ENCODE peak calls at places on chromosomes 12 and 14, in nine cellular contexts. M is CD8-positive, alpha-beta T cell; Q is keratinocyte; U is cardiac muscle cell; L is stomach; I is body of pancreas; J is heart right ventricle; D is effector memory CD4-positive, alpha-beta T cell; Z is heart left ventricle. B is an unnamed sample.

GRCh38 chr12:32043928-32044549 is 62.6 kb upstream of the BICD1 start:
- DNase-seq in M (no peak), Q (no peak), U (no peak), L (no peak), I (no peak), J (no peak), D (no peak), Z (no peak), B (no peak)

GRCh38 chr12:5073838-5074237 is 30.2 kb downstream of the KCNA5 start:
- DNase-seq in M (no peak), Q (no peak), U (no peak), L (no peak), I (no peak), J (no peak), D (no peak), Z (no peak), B (no peak)

GRCh38 chr12:7369274-7369729 is 65.4 kb downstream of the ACSM4 start:
- DNase-seq in M (no peak), Q (no peak), U (no peak), L (no peak), I (no peak), J (peak; percentile 49), D (no peak), Z (peak; percentile 72), B (no peak)

GRCh38 chr12:124277394-124278222 is 17.3 kb upstream of the RFLNA start:
- DNase-seq in M (no peak), Q (no peak), U (no peak), L (peak; percentile 51), I (no peak), J (no peak), D (no peak), Z (no peak), B (no peak)

GRCh38 chr12:4934651-4935050 is 24.9 kb downstream of the KCNA1 start:
- DNase-seq in M (no peak), Q (peak; percentile 26), U (no peak), L (no peak), I (no peak), J (no peak), D (no peak), Z (no peak), B (no peak)

GRCh38 chr12:22986997-22987396 is 362.0 kb downstream of the ETNK1 start:
- DNase-seq in M (no peak), Q (peak; percentile 9), U (no peak), L (no peak), I (no peak), J (no peak), D (no peak), Z (no peak), B (no peak)

GRCh38 chr12:109389146-109389545 is 41.4 kb downstream of the MYO1H start:
- DNase-seq in M (no peak), Q (no peak), U (no peak), L (no peak), I (no peak), J (no peak), D (no peak), Z (no peak), B (peak; percentile 50)

GRCh38 chr14:67964391-67964812 is 144.8 kb downstream of the RAD51B start:
- DNase-seq in M (no peak), Q (peak; percentile 44), U (no peak), L (no peak), I (no peak), J (no peak), D (no peak), Z (no peak), B (no peak)

GRCh38 chr14:69044965-69045555 is 66.0 kb upstream of the ACTN1 start:
- DNase-seq in M (no peak), Q (no peak), U (no peak), L (no peak), I (peak; percentile 34), J (peak; percentile 61), D (no peak), Z (peak; percentile 72), B (no peak)

GRCh38 chr14:63088865-63089264 is 43.6 kb upstream of the KCNH5 start:
- DNase-seq in M (no peak), Q (no peak), U (no peak), L (no peak), I (no peak), J (no peak), D (no peak), Z (no peak), B (no peak)

GRCh38 chr12:131948166-131948712 is 1.5 kb upstream of the EP400 start:
- DNase-seq in M (no peak), Q (no peak), U (no peak), L (no peak), I (peak; percentile 5), J (no peak), D (no peak), Z (no peak), B (no peak)

GRCh38 chr14:75011356-75012097 is 8.8 kb downstream of the EIF2B2 start:
- DNase-seq in M (no peak), Q (no peak), U (peak; percentile 4), L (no peak), I (no peak), J (no peak), D (no peak), Z (no peak), B (no peak)

GRCh38 chr14:20499881-20500280 is 5.5 kb upstream of the RNASE10 start:
- DNase-seq in M (no peak), Q (no peak), U (no peak), L (no peak), I (no peak), J (no peak), D (no peak), Z (no peak), B (no peak)

GRCh38 chr14:58705066-58705465 is 67.3 kb downstream of the DACT1 start:
- DNase-seq in M (no peak), Q (no peak), U (no peak), L (no peak), I (peak; percentile 11), J (no peak), D (no peak), Z (peak; percentile 32), B (no peak)

GRCh38 chr12:92138626-92139025 is 7.0 kb downstream of the BTG1 start:
- DNase-seq in M (no peak), Q (no peak), U (no peak), L (no peak), I (no peak), J (no peak), D (no peak), Z (no peak), B (no peak)

GRCh38 chr14:64707661-64708060 is 3.4 kb downstream of the PLEKHG3 start:
- DNase-seq in M (no peak), Q (peak; percentile 87), U (no peak), L (no peak), I (no peak), J (no peak), D (no peak), Z (no peak), B (peak; percentile 53)

GRCh38 chr12:51388826-51389225 is 2.4 kb downstream of the GALNT6 start:
- DNase-seq in M (no peak), Q (no peak), U (no peak), L (no peak), I (no peak), J (no peak), D (no peak), Z (no peak), B (no peak)

GRCh38 chr12:51390457-51391046 is 654 bp downstream of the GALNT6 start:
- DNase-seq in M (no peak), Q (no peak), U (no peak), L (no peak), I (no peak), J (no peak), D (no peak), Z (no peak), B (no peak)

GRCh38 chr12:51389302-51389999 is 1.8 kb downstream of the GALNT6 start:
- DNase-seq in M (peak; percentile 20), Q (no peak), U (no peak), L (peak; percentile 58), I (no peak), J (no peak), D (no peak), Z (no peak), B (no peak)

GRCh38 chr12:51392556-51393237 is 1.5 kb upstream of the GALNT6 start:
- DNase-seq in M (peak; percentile 26), Q (no peak), U (no peak), L (no peak), I (peak; percentile 49), J (no peak), D (no peak), Z (no peak), B (peak; percentile 80)

DNA sequence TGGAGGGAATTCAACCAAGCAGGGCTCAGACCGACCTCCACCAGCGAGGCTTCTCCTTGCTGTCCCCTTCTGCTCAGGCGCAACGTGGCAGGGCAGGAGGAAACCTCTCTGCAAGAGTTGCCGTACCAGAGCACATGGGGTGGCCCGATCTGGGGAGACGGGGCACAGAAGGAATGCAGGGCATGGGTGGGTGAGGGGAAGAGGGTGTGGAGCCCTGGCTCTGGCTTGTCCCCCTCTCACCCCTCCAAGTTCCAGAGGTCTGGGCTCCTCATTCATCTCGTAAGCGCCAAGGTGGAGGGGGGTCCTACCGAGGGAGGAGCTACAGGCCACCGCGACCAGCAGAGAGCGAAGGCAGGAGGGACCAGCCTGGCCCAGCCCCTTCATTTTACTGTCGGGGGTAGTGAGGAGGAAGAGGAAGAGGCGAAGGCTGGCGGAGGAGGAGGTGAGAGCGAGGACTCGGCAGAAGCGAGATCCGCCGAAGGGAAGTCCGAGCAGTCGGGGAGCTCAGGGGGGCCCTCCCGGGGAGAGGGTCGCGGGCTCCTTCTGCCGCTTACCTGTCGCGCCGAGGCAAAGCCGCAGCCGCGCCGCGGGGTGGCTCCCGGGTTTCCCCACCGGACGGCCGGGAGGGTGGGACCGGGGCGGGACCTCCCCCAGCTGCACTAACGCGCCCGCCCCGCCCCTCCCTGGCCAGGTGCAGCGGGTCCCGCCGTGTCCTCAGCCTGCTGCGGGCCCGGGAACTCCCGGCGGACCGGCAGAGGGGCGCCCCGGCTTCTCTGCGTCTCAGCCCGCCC is at the start of gene GALNT6:
- DNase-seq in M (peak; percentile 71), Q (no peak), U (peak; percentile 50), L (peak; percentile 82), I (peak; percentile 89), J (peak; percentile 20), D (peak; percentile 69), Z (peak; percentile 37), B (peak; percentile 85)
- H3K4me1 ChIP-seq in M (peaks cover 65% of the 10 kb centered on the region), Q (peaks cover 54% of the 10 kb centered on the region), U (peaks cover 13% of the 10 kb centered on the region), L (peaks cover 37% of the 10 kb centered on the region), I (peaks cover 19% of the 10 kb centered on the region), J (peaks cover 7% of the 10 kb centered on the region), D (peaks cover 58% of the 10 kb centered on the region), Z (peaks cover 8% of the 10 kb centered on the region), B (peaks cover 55% of the 10 kb centered on the region)

GRCh38 chr12:6335451-6336078 is 6.3 kb downstream of the TNFRSF1A start:
- DNase-seq in M (peak; percentile 89), Q (no peak), U (peak; percentile 53), L (peak; percentile 81), I (peak; percentile 85), J (peak; percentile 77), D (peak; percentile 78), Z (peak; percentile 82), B (peak; percentile 64)
- H3K4me1 ChIP-seq in M (peaks cover 82% of the 10 kb centered on the region), Q (peaks cover 72% of the 10 kb centered on the region), U (peaks cover 38% of the 10 kb centered on the region), L (peaks cover 91% of the 10 kb centered on the region), I (peaks cover 72% of the 10 kb centered on the region), J (peaks cover 46% of the 10 kb centered on the region), D (peaks cover 56% of the 10 kb centered on the region), Z (peaks cover 58% of the 10 kb centered on the region), B (peaks cover 48% of the 10 kb centered on the region)

GRCh38 chr14:77043177-77043983 is 14.9 kb upstream of the IRF2BPL start:
- DNase-seq in M (no peak), Q (no peak), U (peak; percentile 45), L (no peak), I (no peak), J (peak; percentile 75), D (peak; percentile 38), Z (peak; percentile 65), B (no peak)
- H3K4me1 ChIP-seq in M (peaks cover 65% of the 10 kb centered on the region), Q (peaks cover 84% of the 10 kb centered on the region), U (peaks cover 79% of the 10 kb centered on the region), L (peaks cover 86% of the 10 kb centered on the region), I (peaks cover 80% of the 10 kb centered on the region), J (peaks cover 63% of the 10 kb centered on the region), D (peaks cover 51% of the 10 kb centered on the region), Z (peaks cover 79% of the 10 kb centered on the region), B (peaks cover 43% of the 10 kb centered on the region)

GRCh38 chr12:79895041-79895440 is 39.9 kb downstream of the PPP1R12A start:
- DNase-seq in M (no peak), Q (no peak), U (no peak), L (no peak), I (no peak), J (no peak), D (no peak), Z (no peak), B (no peak)
- H3K4me1 ChIP-seq in M (peaks cover 13% of the 10 kb centered on the region), Q (peaks cover 19% of the 10 kb centered on the region), U (peaks cover 8% of the 10 kb centered on the region), L (peaks cover 67% of the 10 kb centered on the region), I (no peaks in the 10 kb centered on the region), J (peaks cover 11% of the 10 kb centered on the region), D (peaks cover 3% of the 10 kb centered on the region), Z (peaks cover 27% of the 10 kb centered on the region), B (no peaks in the 10 kb centered on the region)

B was measured in Caco-2.